ENCODE peak calls at places on chromosomes 6 and 20, in four cellular contexts. One of them, this sample, is unnamed.

GRCh38 chr6:38824243-38824894 is 109.3 kb downstream of the DNAH8 start:
- DNase-seq in anterior cingulate cortex: no peak
- DNase-seq in T-helper 1 cell: no peak
- DNase-seq in NCI-H774: no peak
- DNase-seq in this sample: no peak

GRCh38 chr6:26537160-26537845 is 863 bp upstream of the HMGN4 start:
- DNase-seq in anterior cingulate cortex: peak; percentile 55
- DNase-seq in T-helper 1 cell: peak; percentile 81
- DNase-seq in NCI-H774: peak; percentile 92
- DNase-seq in this sample: peak; percentile 87

GRCh38 chr6:24139639-24140038 is 13.6 kb downstream of the NRSN1 start:
- DNase-seq in anterior cingulate cortex: no peak
- DNase-seq in T-helper 1 cell: no peak
- DNase-seq in NCI-H774: no peak
- DNase-seq in this sample: no peak

GRCh38 chr20:14860410-14860814 is 523.0 kb upstream of the FLRT3 start:
- DNase-seq in anterior cingulate cortex: no peak
- DNase-seq in T-helper 1 cell: no peak
- DNase-seq in NCI-H774: peak; percentile 66
- DNase-seq in this sample: no peak

GRCh38 chr20:57866250-57867106 is 156.7 kb upstream of the PMEPA1 start:
- DNase-seq in anterior cingulate cortex: no peak
- DNase-seq in T-helper 1 cell: no peak
- DNase-seq in NCI-H774: no peak
- DNase-seq in this sample: no peak

GRCh38 chr6:46191961-46192360 is 21.2 kb upstream of the ENPP5 start:
- DNase-seq in anterior cingulate cortex: no peak
- DNase-seq in T-helper 1 cell: no peak
- DNase-seq in NCI-H774: no peak
- DNase-seq in this sample: no peak

GRCh38 chr6:70388814-70389213 is 24.5 kb upstream of the FAM135A start:
- DNase-seq in anterior cingulate cortex: no peak
- DNase-seq in T-helper 1 cell: no peak
- DNase-seq in NCI-H774: no peak
- DNase-seq in this sample: no peak

GRCh38 chr6:116018976-116019375 is 41.7 kb downstream of the FRK start:
- DNase-seq in anterior cingulate cortex: no peak
- DNase-seq in T-helper 1 cell: no peak
- DNase-seq in NCI-H774: no peak
- DNase-seq in this sample: no peak

GRCh38 chr6:150403458-150404245 is 34.8 kb downstream of the IYD start:
- DNase-seq in anterior cingulate cortex: no peak
- DNase-seq in T-helper 1 cell: no peak
- DNase-seq in NCI-H774: no peak
- DNase-seq in this sample: no peak

GRCh38 chr6:165146456-165146855 is 162.9 kb downstream of the C6orf118 start:
- DNase-seq in anterior cingulate cortex: no peak
- DNase-seq in T-helper 1 cell: no peak
- DNase-seq in NCI-H774: no peak
- DNase-seq in this sample: no peak

GRCh38 chr6:21885532-21886089 is 292.1 kb downstream of the SOX4 start:
- DNase-seq in anterior cingulate cortex: no peak
- DNase-seq in T-helper 1 cell: no peak
- DNase-seq in NCI-H774: no peak
- DNase-seq in this sample: peak; percentile 54

GRCh38 chr6:135183532-135184440 is 2.7 kb downstream of the MYB start:
- DNase-seq in anterior cingulate cortex: no peak
- DNase-seq in T-helper 1 cell: peak; percentile 52
- DNase-seq in NCI-H774: peak; percentile 66
- DNase-seq in this sample: no peak

GRCh38 chr6:37483502-37483901 is 16.2 kb downstream of the CCDC167 start:
- DNase-seq in anterior cingulate cortex: no peak
- DNase-seq in T-helper 1 cell: no peak
- DNase-seq in NCI-H774: no peak
- DNase-seq in this sample: no peak

GRCh38 chr6:113662688-113663333 is 194.3 kb upstream of the MARCKS start:
- DNase-seq in anterior cingulate cortex: no peak
- DNase-seq in T-helper 1 cell: no peak
- DNase-seq in NCI-H774: no peak
- DNase-seq in this sample: no peak

GRCh38 chr6:33589723-33590530 is 9.9 kb upstream of the BAK1 start:
- DNase-seq in anterior cingulate cortex: no peak
- DNase-seq in T-helper 1 cell: no peak
- DNase-seq in NCI-H774: peak; percentile 43
- DNase-seq in this sample: peak; percentile 60

GRCh38 chr20:37262516-37262915 is 902 bp upstream of the GHRH start:
- DNase-seq in anterior cingulate cortex: no peak
- DNase-seq in T-helper 1 cell: no peak
- DNase-seq in NCI-H774: no peak
- DNase-seq in this sample: no peak

GRCh38 chr20:6768228-6769185 is 1.0 kb downstream of the BMP2 start:
- DNase-seq in anterior cingulate cortex: no peak
- DNase-seq in T-helper 1 cell: no peak
- DNase-seq in NCI-H774: no peak
- DNase-seq in this sample: no peak

GRCh38 chr6:158014505-158015187 is 33.0 kb downstream of the SYNJ2 start:
- DNase-seq in anterior cingulate cortex: no peak
- DNase-seq in T-helper 1 cell: no peak
- DNase-seq in NCI-H774: no peak
- DNase-seq in this sample: peak; percentile 20

GRCh38 chr6:3222506-3223038 is 4.9 kb downstream of the TUBB2B start:
- DNase-seq in anterior cingulate cortex: no peak
- DNase-seq in T-helper 1 cell: no peak
- DNase-seq in NCI-H774: peak; percentile 49
- DNase-seq in this sample: no peak

GRCh38 chr6:99613705-99614429 is 7.2 kb downstream of the PRDM13 start:
- DNase-seq in anterior cingulate cortex: no peak
- DNase-seq in T-helper 1 cell: no peak
- DNase-seq in NCI-H774: peak; percentile 56
- DNase-seq in this sample: no peak

GRCh38 chr6:31180500-31180899 is 10.0 kb upstream of the POU5F1 start:
- DNase-seq in anterior cingulate cortex: no peak
- DNase-seq in T-helper 1 cell: peak; percentile 64
- DNase-seq in NCI-H774: no peak
- DNase-seq in this sample: no peak

GRCh38 chr6:44194326-44194725 is 22.4 kb upstream of the MYMX start:
- DNase-seq in anterior cingulate cortex: no peak
- DNase-seq in T-helper 1 cell: no peak
- DNase-seq in NCI-H774: no peak
- DNase-seq in this sample: no peak

GRCh38 chr6:157608221-157609075 is 214.6 kb upstream of the SNX9 start:
- DNase-seq in anterior cingulate cortex: no peak
- DNase-seq in T-helper 1 cell: no peak
- DNase-seq in NCI-H774: no peak
- DNase-seq in this sample: no peak

GRCh38 chr6:147077251-147077650 is 127.0 kb upstream of the STXBP5 start:
- DNase-seq in anterior cingulate cortex: peak; percentile 70
- DNase-seq in T-helper 1 cell: no peak
- DNase-seq in NCI-H774: peak; percentile 59
- DNase-seq in this sample: peak; percentile 57

GRCh38 chr20:22411568-22412450 is 172.6 kb downstream of the FOXA2 start:
- DNase-seq in anterior cingulate cortex: no peak
- DNase-seq in T-helper 1 cell: no peak
- DNase-seq in NCI-H774: no peak
- DNase-seq in this sample: no peak